ENCODE peak calls at places on chromosomes 16 and 17, in seven cellular contexts. One of them, this sample, is unnamed.

GRCh38 chr17:47635734-47636133 is 14.0 kb upstream of the KPNB1 start:
- DNase-seq in heart left ventricle: no peak
- DNase-seq in ovary: no peak
- DNase-seq in lung: no peak
- DNase-seq in mucosa of descending colon: no peak
- DNase-seq in OCI-LY7: no peak
- DNase-seq in prostate gland: no peak
- DNase-seq in this sample: no peak

GRCh38 chr16:84559311-84559932 is 55.0 kb upstream of the MEAK7 start:
- DNase-seq in heart left ventricle: no peak
- DNase-seq in ovary: no peak
- DNase-seq in lung: no peak
- DNase-seq in mucosa of descending colon: peak; percentile 78
- DNase-seq in OCI-LY7: no peak
- DNase-seq in prostate gland: no peak
- DNase-seq in this sample: no peak

GRCh38 chr17:17792551-17793377 is 44.0 kb downstream of the SREBF1 start:
- DNase-seq in heart left ventricle: peak; percentile 66
- DNase-seq in ovary: peak; percentile 78
- DNase-seq in lung: no peak
- DNase-seq in mucosa of descending colon: no peak
- DNase-seq in OCI-LY7: no peak
- DNase-seq in prostate gland: no peak
- DNase-seq in this sample: no peak

GRCh38 chr17:71237903-71238538 is 882.8 kb upstream of the SOX9 start:
- DNase-seq in heart left ventricle: no peak
- DNase-seq in ovary: no peak
- DNase-seq in lung: no peak
- DNase-seq in mucosa of descending colon: no peak
- DNase-seq in OCI-LY7: peak; percentile 39
- DNase-seq in prostate gland: no peak
- DNase-seq in this sample: no peak

GRCh38 chr16:29821663-29822115 is 1.4 kb downstream of the MVP start:
- DNase-seq in heart left ventricle: peak; percentile 33
- DNase-seq in ovary: peak; percentile 65
- DNase-seq in lung: peak; percentile 74
- DNase-seq in mucosa of descending colon: peak; percentile 59
- DNase-seq in OCI-LY7: no peak
- DNase-seq in prostate gland: no peak
- DNase-seq in this sample: no peak

GRCh38 chr16:82504811-82505210 is 122.0 kb upstream of the CDH13 start:
- DNase-seq in heart left ventricle: no peak
- DNase-seq in ovary: peak; percentile 14
- DNase-seq in lung: no peak
- DNase-seq in mucosa of descending colon: no peak
- DNase-seq in OCI-LY7: no peak
- DNase-seq in prostate gland: no peak
- DNase-seq in this sample: no peak

GRCh38 chr16:56980203-56980535 is 9.2 kb upstream of the NLRC5 start:
- DNase-seq in heart left ventricle: no peak
- DNase-seq in ovary: no peak
- DNase-seq in lung: no peak
- DNase-seq in mucosa of descending colon: no peak
- DNase-seq in OCI-LY7: no peak
- DNase-seq in prostate gland: no peak
- DNase-seq in this sample: no peak

GRCh38 chr17:82241183-82241925 is 12.5 kb downstream of the SLC16A3 start:
- DNase-seq in heart left ventricle: peak; percentile 91
- DNase-seq in ovary: peak; percentile 75
- DNase-seq in lung: peak; percentile 80
- DNase-seq in mucosa of descending colon: peak; percentile 86
- DNase-seq in OCI-LY7: no peak
- DNase-seq in prostate gland: peak; percentile 66
- DNase-seq in this sample: no peak

GRCh38 chr17:31052187-31052889 is 42.4 kb upstream of the NF1 start:
- DNase-seq in heart left ventricle: peak; percentile 59
- DNase-seq in ovary: no peak
- DNase-seq in lung: peak; percentile 38
- DNase-seq in mucosa of descending colon: peak; percentile 55
- DNase-seq in OCI-LY7: no peak
- DNase-seq in prostate gland: peak; percentile 79
- DNase-seq in this sample: peak; percentile 45

GRCh38 chr16:49504626-49505025 is 131.0 kb downstream of the C16orf78 start:
- DNase-seq in heart left ventricle: no peak
- DNase-seq in ovary: no peak
- DNase-seq in lung: no peak
- DNase-seq in mucosa of descending colon: no peak
- DNase-seq in OCI-LY7: no peak
- DNase-seq in prostate gland: no peak
- DNase-seq in this sample: no peak

GRCh38 chr16:20956319-20956718 is 55.7 kb downstream of the LYRM1 start:
- DNase-seq in heart left ventricle: no peak
- DNase-seq in ovary: no peak
- DNase-seq in lung: no peak
- DNase-seq in mucosa of descending colon: no peak
- DNase-seq in OCI-LY7: no peak
- DNase-seq in prostate gland: no peak
- DNase-seq in this sample: no peak

GRCh38 chr17:82893779-82894178 is 54.0 kb upstream of the ZNF750 start:
- DNase-seq in heart left ventricle: no peak
- DNase-seq in ovary: no peak
- DNase-seq in lung: no peak
- DNase-seq in mucosa of descending colon: peak; percentile 13
- DNase-seq in OCI-LY7: no peak
- DNase-seq in prostate gland: no peak
- DNase-seq in this sample: no peak

GRCh38 chr17:7388856-7389255 is 5.5 kb downstream of the PLSCR3 start:
- DNase-seq in heart left ventricle: no peak
- DNase-seq in ovary: no peak
- DNase-seq in lung: no peak
- DNase-seq in mucosa of descending colon: no peak
- DNase-seq in OCI-LY7: no peak
- DNase-seq in prostate gland: no peak
- DNase-seq in this sample: no peak

GRCh38 chr16:71524566-71525553 is 1.4 kb upstream of the CHST4 start:
- DNase-seq in heart left ventricle: no peak
- DNase-seq in ovary: no peak
- DNase-seq in lung: no peak
- DNase-seq in mucosa of descending colon: no peak
- DNase-seq in OCI-LY7: no peak
- DNase-seq in prostate gland: no peak
- DNase-seq in this sample: no peak

GRCh38 chr17:27333410-27333980 is 39.6 kb downstream of the WSB1 start:
- DNase-seq in heart left ventricle: no peak
- DNase-seq in ovary: peak; percentile 45
- DNase-seq in lung: no peak
- DNase-seq in mucosa of descending colon: no peak
- DNase-seq in OCI-LY7: no peak
- DNase-seq in prostate gland: no peak
- DNase-seq in this sample: no peak

GRCh38 chr17:64074704-64075484 is 54.5 kb upstream of the ICAM2 start:
- DNase-seq in heart left ventricle: no peak
- DNase-seq in ovary: no peak
- DNase-seq in lung: peak; percentile 52
- DNase-seq in mucosa of descending colon: no peak
- DNase-seq in OCI-LY7: no peak
- DNase-seq in prostate gland: peak; percentile 52
- DNase-seq in this sample: peak; percentile 81

GRCh38 chr17:49361902-49362722 is at the start of gene ZNF652:
- DNase-seq in heart left ventricle: peak; percentile 92
- DNase-seq in ovary: peak; percentile 94
- DNase-seq in lung: peak; percentile 94
- DNase-seq in mucosa of descending colon: peak; percentile 98
- DNase-seq in OCI-LY7: peak; percentile 98
- DNase-seq in prostate gland: peak; percentile 95
- DNase-seq in this sample: peak; percentile 97

GRCh38 chr17:61260061-61260797 is 139.4 kb upstream of the TBX2 start:
- DNase-seq in heart left ventricle: peak; percentile 35
- DNase-seq in ovary: no peak
- DNase-seq in lung: no peak
- DNase-seq in mucosa of descending colon: no peak
- DNase-seq in OCI-LY7: no peak
- DNase-seq in prostate gland: no peak
- DNase-seq in this sample: no peak

GRCh38 chr17:75524971-75525805 is at the start of gene LLGL2:
- DNase-seq in heart left ventricle: peak; percentile 79
- DNase-seq in ovary: peak; percentile 82
- DNase-seq in lung: peak; percentile 83
- DNase-seq in mucosa of descending colon: peak; percentile 96
- DNase-seq in OCI-LY7: peak; percentile 94
- DNase-seq in prostate gland: peak; percentile 89
- DNase-seq in this sample: peak; percentile 94

GRCh38 chr16:27463741-27464662 is 62.0 kb downstream of the IL21R start:
- DNase-seq in heart left ventricle: no peak
- DNase-seq in ovary: no peak
- DNase-seq in lung: no peak
- DNase-seq in mucosa of descending colon: peak; percentile 52
- DNase-seq in OCI-LY7: no peak
- DNase-seq in prostate gland: no peak
- DNase-seq in this sample: no peak

GRCh38 chr16:54312502-54312991 is 26.0 kb upstream of the IRX3 start:
- DNase-seq in heart left ventricle: no peak
- DNase-seq in ovary: no peak
- DNase-seq in lung: no peak
- DNase-seq in mucosa of descending colon: no peak
- DNase-seq in OCI-LY7: no peak
- DNase-seq in prostate gland: no peak
- DNase-seq in this sample: no peak

GRCh38 chr16:47461598-47462266 is 601 bp downstream of the PHKB start:
- DNase-seq in heart left ventricle: no peak
- DNase-seq in ovary: no peak
- DNase-seq in lung: peak; percentile 52
- DNase-seq in mucosa of descending colon: no peak
- DNase-seq in OCI-LY7: peak; percentile 69
- DNase-seq in prostate gland: peak; percentile 27
- DNase-seq in this sample: no peak

GRCh38 chr16:88804552-88805339 is 1.2 kb downstream of the CDT1 start:
- DNase-seq in heart left ventricle: no peak
- DNase-seq in ovary: peak; percentile 54
- DNase-seq in lung: no peak
- DNase-seq in mucosa of descending colon: peak; percentile 78
- DNase-seq in OCI-LY7: peak; percentile 71
- DNase-seq in prostate gland: no peak
- DNase-seq in this sample: peak; percentile 46
- H3K4me3 ChIP-seq in heart left ventricle: peak overlapping the region; percentile 84
- H3K4me3 ChIP-seq in ovary: no peak overlapping the region
- H3K4me3 ChIP-seq in lung: no peak overlapping the region
- H3K4me3 ChIP-seq in mucosa of descending colon: no peak overlapping the region
- H3K4me3 ChIP-seq in OCI-LY7: peak overlapping the region; percentile 88
- H3K4me3 ChIP-seq in prostate gland: no peak overlapping the region
- H3K4me3 ChIP-seq in this sample: peak overlapping the region; percentile 68

DNA sequence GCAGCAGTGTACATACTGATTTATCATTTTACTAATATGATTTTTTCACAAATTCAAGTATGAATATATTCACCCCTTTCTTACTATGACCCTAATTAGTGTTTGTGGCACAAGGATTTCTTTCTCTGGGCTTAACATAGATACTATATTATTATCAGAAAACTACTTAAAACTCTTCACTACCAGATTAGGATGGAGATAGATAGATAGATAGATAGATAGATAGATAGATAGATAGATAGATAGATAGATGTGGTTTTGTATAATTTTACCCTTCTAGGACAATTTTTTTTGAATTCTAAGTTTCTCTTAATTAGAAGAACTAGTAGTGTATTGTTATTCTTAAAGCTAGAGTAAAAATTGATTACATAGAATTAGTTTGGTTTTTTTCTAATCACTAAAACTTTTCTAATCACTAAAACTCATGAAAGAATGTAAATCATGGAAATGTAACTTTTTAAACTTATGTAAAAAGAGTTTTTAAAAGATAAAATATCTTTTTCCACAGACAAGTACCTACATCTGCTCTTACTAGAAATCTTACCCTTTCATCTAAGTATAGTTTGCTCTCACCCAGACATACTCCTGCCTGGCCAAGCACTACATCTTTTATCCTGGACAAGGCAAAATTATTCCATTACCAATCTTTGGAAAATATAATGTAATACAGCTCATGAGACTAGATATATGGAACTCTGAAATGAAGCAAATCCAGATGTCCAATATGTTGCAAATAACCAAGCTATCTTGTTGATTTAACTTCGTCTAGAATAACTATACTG is 49.8 kb downstream of the VMP1 start:
- DNase-seq in heart left ventricle: no peak
- DNase-seq in ovary: no peak
- DNase-seq in lung: no peak
- DNase-seq in mucosa of descending colon: no peak
- DNase-seq in OCI-LY7: no peak
- DNase-seq in prostate gland: no peak
- DNase-seq in this sample: no peak
- TF ChIP-seq CTCF in heart left ventricle: no peak
- TF ChIP-seq CTCF in ovary: no peak
- TF ChIP-seq CTCF in lung: no peak
- TF ChIP-seq CTCF in mucosa of descending colon: no peak
- TF ChIP-seq CTCF in OCI-LY7: no peak
- TF ChIP-seq CTCF in prostate gland: no peak
- TF ChIP-seq CTCF in this sample: no peak

DNA sequence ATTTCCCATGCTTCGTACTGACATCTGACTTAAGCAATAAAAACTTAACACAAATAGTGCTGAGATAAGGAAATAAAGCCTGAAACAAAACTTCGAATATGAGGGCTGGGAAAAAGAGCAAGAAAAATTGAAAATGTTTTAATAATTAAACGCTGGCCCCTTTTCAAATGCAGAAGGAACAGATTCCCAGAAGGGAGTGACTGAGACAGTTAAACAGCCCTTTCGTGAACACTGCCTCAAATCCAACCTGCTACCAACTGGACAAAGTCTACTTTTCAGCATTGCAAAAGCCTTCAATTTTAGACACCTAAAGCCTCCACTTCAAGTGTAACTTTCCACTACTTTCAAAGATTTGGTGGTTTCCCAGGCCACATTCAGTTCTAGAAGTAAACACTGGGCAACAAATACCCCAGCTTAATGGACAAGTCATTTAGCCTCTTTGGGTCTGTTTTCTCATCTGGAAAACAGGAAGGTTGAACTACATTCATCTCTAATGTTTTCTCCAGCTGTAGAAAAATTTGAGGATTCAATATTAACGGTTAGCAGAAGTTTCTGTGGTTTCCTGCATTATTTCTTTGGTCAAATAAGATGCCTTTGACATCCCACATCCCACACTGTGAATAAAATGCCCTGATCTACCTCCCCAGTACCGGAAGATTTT is 11.8 kb downstream of the RFFL start:
- DNase-seq in heart left ventricle: no peak
- DNase-seq in ovary: no peak
- DNase-seq in lung: no peak
- DNase-seq in mucosa of descending colon: no peak
- DNase-seq in OCI-LY7: no peak
- DNase-seq in prostate gland: no peak
- DNase-seq in this sample: no peak
- H3K4me3 ChIP-seq in heart left ventricle: no peak overlapping the region
- H3K4me3 ChIP-seq in ovary: no peak overlapping the region
- H3K4me3 ChIP-seq in lung: no peak overlapping the region
- H3K4me3 ChIP-seq in mucosa of descending colon: no peak overlapping the region
- H3K4me3 ChIP-seq in OCI-LY7: no peak overlapping the region
- H3K4me3 ChIP-seq in prostate gland: no peak overlapping the region
- H3K4me3 ChIP-seq in this sample: no peak overlapping the region

DNA sequence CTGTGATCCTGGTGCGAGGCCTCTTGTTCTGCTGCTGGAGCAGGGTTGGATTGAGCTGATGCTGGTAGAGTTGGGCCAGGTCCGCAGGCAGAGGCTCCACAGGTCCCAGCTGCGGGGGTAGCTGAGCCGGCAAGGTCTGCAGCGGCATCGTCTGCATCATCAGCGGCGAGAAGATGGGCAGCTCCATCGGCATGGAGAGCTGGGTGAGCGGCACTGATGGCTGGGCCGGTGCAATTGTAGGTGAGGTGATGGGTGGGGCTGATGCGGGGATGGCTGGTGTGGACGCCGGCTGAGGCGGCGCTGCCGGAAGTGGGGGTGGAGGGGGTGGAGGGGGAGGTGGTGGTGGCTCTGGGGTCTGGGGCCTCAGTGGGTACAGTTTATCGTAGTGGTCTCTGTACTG is 251.7 kb downstream of the ZFHX3 start:
- DNase-seq in heart left ventricle: no peak
- DNase-seq in ovary: no peak
- DNase-seq in lung: no peak
- DNase-seq in mucosa of descending colon: no peak
- DNase-seq in OCI-LY7: no peak
- DNase-seq in prostate gland: no peak
- DNase-seq in this sample: no peak
- TF ChIP-seq CTCF in heart left ventricle: no peak
- TF ChIP-seq CTCF in ovary: no peak
- TF ChIP-seq CTCF in lung: no peak
- TF ChIP-seq CTCF in mucosa of descending colon: no peak
- TF ChIP-seq CTCF in OCI-LY7: no peak
- TF ChIP-seq CTCF in prostate gland: no peak
- TF ChIP-seq CTCF in this sample: no peak